ENCODE peak calls at places on chromosome 2, in five cellular contexts. One of them, this sample, is unnamed.
A peak's percentile ranks its signal among the peaks of the same experiment; 100 is the strongest.

GRCh38 chr2:6652271-6652670 is 213.4 kb downstream of the CMPK2 start:
- DNase-seq in ovary: no peak
- DNase-seq in PC-9: no peak
- DNase-seq in psoas muscle: no peak
- DNase-seq in breast epithelium: no peak
- DNase-seq in this sample: no peak

GRCh38 chr2:132911726-132912724 is 242.0 kb upstream of the LYPD1 start:
- DNase-seq in ovary: peak; percentile 23
- DNase-seq in PC-9: no peak
- DNase-seq in psoas muscle: no peak
- DNase-seq in breast epithelium: no peak
- DNase-seq in this sample: no peak

GRCh38 chr2:139480251-139480650 is 700.1 kb upstream of the NXPH2 start:
- DNase-seq in PC-9: no peak
- DNase-seq in ovary: no peak
- DNase-seq in breast epithelium: no peak
- DNase-seq in psoas muscle: no peak
- DNase-seq in this sample: no peak

GRCh38 chr2:197873293-197873701 is 68.9 kb downstream of the PLCL1 start:
- DNase-seq in PC-9: no peak
- DNase-seq in ovary: no peak
- DNase-seq in psoas muscle: no peak
- DNase-seq in breast epithelium: no peak
- DNase-seq in this sample: no peak

GRCh38 chr2:16268301-16269000 is 328.1 kb downstream of the MYCN start:
- DNase-seq in psoas muscle: no peak
- DNase-seq in ovary: no peak
- DNase-seq in breast epithelium: no peak
- DNase-seq in PC-9: no peak
- DNase-seq in this sample: no peak

GRCh38 chr2:26696352-26696816 is 3.9 kb downstream of the KCNK3 start:
- DNase-seq in ovary: no peak
- DNase-seq in breast epithelium: no peak
- DNase-seq in PC-9: peak; percentile 56
- DNase-seq in psoas muscle: no peak
- DNase-seq in this sample: no peak

GRCh38 chr2:46615555-46616487 is 136.5 kb downstream of the TMEM247 start:
- DNase-seq in breast epithelium: no peak
- DNase-seq in ovary: no peak
- DNase-seq in PC-9: no peak
- DNase-seq in psoas muscle: no peak
- DNase-seq in this sample: no peak

GRCh38 chr2:43041661-43042360 is 184.6 kb downstream of the ZFP36L2 start:
- DNase-seq in ovary: peak; percentile 81
- DNase-seq in breast epithelium: no peak
- DNase-seq in PC-9: peak; percentile 93
- DNase-seq in psoas muscle: no peak
- DNase-seq in this sample: no peak

GRCh38 chr2:230990899-230991150 is 5.1 kb upstream of the SPATA3 start:
- DNase-seq in ovary: no peak
- DNase-seq in breast epithelium: no peak
- DNase-seq in PC-9: no peak
- DNase-seq in psoas muscle: no peak
- DNase-seq in this sample: no peak

GRCh38 chr2:15359716-15360531 is 201.2 kb downstream of the NBAS start:
- DNase-seq in psoas muscle: no peak
- DNase-seq in breast epithelium: no peak
- DNase-seq in ovary: no peak
- DNase-seq in PC-9: no peak
- DNase-seq in this sample: no peak

GRCh38 chr2:237863659-237864029 is 4.2 kb downstream of the RAMP1 start:
- DNase-seq in breast epithelium: no peak
- DNase-seq in ovary: no peak
- DNase-seq in psoas muscle: no peak
- DNase-seq in PC-9: no peak
- DNase-seq in this sample: no peak

GRCh38 chr2:175167076-175167791 is 769 bp downstream of the ATF2 start:
- DNase-seq in PC-9: peak; percentile 53
- DNase-seq in ovary: peak; percentile 63
- DNase-seq in breast epithelium: peak; percentile 19
- DNase-seq in psoas muscle: no peak
- DNase-seq in this sample: peak; percentile 25

GRCh38 chr2:109287413-109287812 is 158.4 kb downstream of the SH3RF3 start:
- DNase-seq in psoas muscle: no peak
- DNase-seq in PC-9: no peak
- DNase-seq in ovary: no peak
- DNase-seq in breast epithelium: no peak
- DNase-seq in this sample: no peak

GRCh38 chr2:26001743-26002341 is 19.5 kb upstream of the KIF3C start:
- DNase-seq in ovary: peak; percentile 69
- DNase-seq in PC-9: no peak
- DNase-seq in breast epithelium: peak; percentile 60
- DNase-seq in psoas muscle: peak; percentile 56
- DNase-seq in this sample: peak; percentile 57

GRCh38 chr2:80548469-80548868 is 243.9 kb upstream of the LRRTM1 start:
- DNase-seq in ovary: no peak
- DNase-seq in PC-9: no peak
- DNase-seq in psoas muscle: no peak
- DNase-seq in breast epithelium: no peak
- DNase-seq in this sample: peak; percentile 75

GRCh38 chr2:6654279-6654678 is 211.4 kb downstream of the CMPK2 start:
- DNase-seq in ovary: no peak
- DNase-seq in psoas muscle: no peak
- DNase-seq in breast epithelium: no peak
- DNase-seq in PC-9: no peak
- DNase-seq in this sample: no peak

GRCh38 chr2:197246405-197246804 is 64.2 kb downstream of the ANKRD44 start:
- DNase-seq in PC-9: no peak
- DNase-seq in breast epithelium: no peak
- DNase-seq in psoas muscle: no peak
- DNase-seq in ovary: no peak
- DNase-seq in this sample: no peak

GRCh38 chr2:241548451-241548835 is 10.1 kb upstream of the BOK start:
- DNase-seq in breast epithelium: no peak
- DNase-seq in psoas muscle: no peak
- DNase-seq in ovary: no peak
- DNase-seq in PC-9: no peak
- DNase-seq in this sample: no peak

GRCh38 chr2:239202343-239202742 is 198.5 kb downstream of the HDAC4 start:
- DNase-seq in breast epithelium: no peak
- DNase-seq in psoas muscle: no peak
- DNase-seq in ovary: no peak
- DNase-seq in PC-9: no peak
- DNase-seq in this sample: no peak

GRCh38 chr2:11938196-11938595 is 191.8 kb downstream of the LPIN1 start:
- DNase-seq in psoas muscle: peak; percentile 32
- DNase-seq in PC-9: no peak
- DNase-seq in breast epithelium: peak; percentile 76
- DNase-seq in ovary: peak; percentile 64
- DNase-seq in this sample: peak; percentile 67

GRCh38 chr2:109644571-109645275 is 30.6 kb downstream of the SOWAHC start:
- DNase-seq in ovary: no peak
- DNase-seq in breast epithelium: peak; percentile 60
- DNase-seq in PC-9: peak; percentile 40
- DNase-seq in psoas muscle: no peak
- DNase-seq in this sample: no peak

GRCh38 chr2:165295643-165296042 is 56.4 kb downstream of the SCN2A start:
- DNase-seq in PC-9: no peak
- DNase-seq in ovary: no peak
- DNase-seq in breast epithelium: no peak
- DNase-seq in psoas muscle: no peak
- DNase-seq in this sample: no peak

GRCh38 chr2:165294912-165295311 is 55.7 kb downstream of the SCN2A start:
- DNase-seq in breast epithelium: no peak
- DNase-seq in ovary: no peak
- DNase-seq in PC-9: no peak
- DNase-seq in psoas muscle: no peak
- DNase-seq in this sample: no peak

GRCh38 chr2:165289069-165289468 is 49.9 kb downstream of the SCN2A start:
- DNase-seq in breast epithelium: no peak
- DNase-seq in PC-9: no peak
- DNase-seq in ovary: no peak
- DNase-seq in psoas muscle: no peak
- DNase-seq in this sample: no peak

DNA sequence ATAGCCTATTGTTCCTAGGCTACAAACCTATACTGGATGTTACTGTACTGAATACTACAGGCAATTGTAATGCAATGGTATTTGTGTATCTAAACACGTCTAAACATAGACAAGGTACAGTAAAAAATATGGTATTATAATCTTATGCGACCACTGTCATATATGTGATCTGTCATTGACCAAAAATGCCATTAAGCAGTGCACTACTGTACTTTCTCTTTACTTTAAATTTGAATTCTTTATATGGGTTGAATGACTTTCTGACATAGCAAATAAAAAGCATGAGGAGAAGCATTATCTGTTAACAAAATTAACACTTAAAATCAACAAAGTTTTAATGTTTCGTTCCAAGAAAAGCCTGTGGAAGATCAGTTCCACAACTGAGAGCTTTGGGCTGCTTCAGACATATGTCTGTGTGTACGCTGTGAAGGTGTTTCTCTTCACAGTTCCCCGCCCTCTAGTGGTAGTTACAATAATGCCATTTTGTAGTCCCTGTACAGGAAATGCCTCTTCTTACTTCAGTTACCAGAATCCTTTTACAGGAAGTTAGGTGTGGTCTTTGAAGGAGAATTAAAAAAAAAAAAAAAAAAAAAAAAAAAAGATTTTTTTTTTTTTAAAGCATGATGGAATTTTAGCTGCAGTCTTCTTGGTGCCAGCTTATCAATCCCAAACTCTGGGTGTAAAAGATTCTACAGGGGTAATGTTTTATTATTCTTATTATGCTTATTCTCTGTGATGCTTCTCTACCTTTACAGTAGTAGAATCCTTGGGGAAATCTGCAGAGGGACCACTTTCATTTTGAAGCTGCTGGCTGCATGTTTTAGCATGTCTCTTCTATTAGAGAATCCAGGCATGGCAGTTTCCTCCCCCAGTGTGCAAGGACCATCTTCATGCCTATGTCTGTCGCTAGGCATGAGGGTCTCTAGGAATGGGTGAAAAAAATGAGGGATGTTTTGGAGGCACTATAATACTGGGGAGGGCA is 54.5 kb downstream of the SCN2A start:
- DNase-seq in ovary: peak; percentile 13
- DNase-seq in PC-9: peak; percentile 26
- DNase-seq in breast epithelium: peak; percentile 28
- DNase-seq in psoas muscle: no peak
- DNase-seq in this sample: no peak
- H3K4me3 ChIP-seq in ovary: peak overlapping the region; percentile 31
- H3K4me3 ChIP-seq in PC-9: no peak overlapping the region
- H3K4me3 ChIP-seq in breast epithelium: peak overlapping the region; percentile 26
- H3K4me3 ChIP-seq in psoas muscle: no peak overlapping the region
- H3K4me3 ChIP-seq in this sample: no peak overlapping the region

DNA sequence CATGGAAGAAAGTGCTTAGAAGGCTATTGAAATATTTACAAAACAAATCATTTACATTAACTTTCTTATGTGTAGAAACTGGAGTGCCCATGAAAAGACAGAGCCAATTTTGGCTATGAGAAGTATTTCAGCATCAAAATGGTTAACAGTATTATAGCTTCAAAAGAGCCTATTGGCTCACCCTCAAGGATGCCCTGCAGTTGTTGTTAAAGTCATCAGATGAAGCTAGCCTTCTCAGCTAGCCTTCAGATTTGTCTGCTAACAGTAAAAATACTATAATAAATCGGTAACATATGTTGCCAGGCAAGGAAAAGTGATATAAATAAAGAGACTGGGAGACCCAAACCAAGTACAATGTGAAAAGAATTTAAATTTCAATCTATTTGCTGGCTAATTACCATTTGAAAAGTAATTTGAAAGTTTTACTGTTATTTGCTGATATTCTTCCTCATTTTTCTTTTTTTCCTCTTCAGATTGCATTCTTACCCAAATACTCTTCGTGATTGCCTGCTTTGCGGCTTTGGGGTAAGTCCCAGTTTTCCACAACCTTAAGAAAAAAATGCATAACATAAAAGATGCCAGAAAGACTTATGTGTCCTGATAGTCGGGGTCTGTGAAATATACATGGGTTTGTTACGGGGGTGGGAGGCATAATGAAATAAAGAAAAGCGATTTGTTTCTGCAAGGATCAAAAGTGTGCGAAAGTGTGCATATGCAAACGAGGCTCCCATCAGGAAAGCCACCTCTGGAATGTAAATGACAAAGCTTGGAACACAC is 256.5 kb downstream of the MEIS1 start:
- DNase-seq in psoas muscle: no peak
- DNase-seq in PC-9: no peak
- DNase-seq in breast epithelium: no peak
- DNase-seq in ovary: no peak
- DNase-seq in this sample: no peak
- H3K4me3 ChIP-seq in psoas muscle: no peak overlapping the region
- H3K4me3 ChIP-seq in PC-9: no peak overlapping the region
- H3K4me3 ChIP-seq in breast epithelium: peak overlapping the region; percentile 35
- H3K4me3 ChIP-seq in ovary: peak overlapping the region; percentile 19
- H3K4me3 ChIP-seq in this sample: no peak overlapping the region

GRCh38 chr2:98936133-98936916 is at the start of gene CRACDL:
- DNase-seq in breast epithelium: no peak
- DNase-seq in ovary: peak; percentile 43
- DNase-seq in psoas muscle: no peak
- DNase-seq in PC-9: peak; percentile 35
- DNase-seq in this sample: no peak
- H3K4me3 ChIP-seq in breast epithelium: peak within 1 kb of the TSS; percentile 65
- H3K4me3 ChIP-seq in ovary: peak within 1 kb of the TSS; percentile 29
- H3K4me3 ChIP-seq in psoas muscle: peak within 1 kb of the TSS; percentile 65
- H3K4me3 ChIP-seq in PC-9: peak within 1 kb of the TSS; percentile 54
- H3K4me3 ChIP-seq in this sample: peak within 1 kb of the TSS; percentile 47

GRCh38 chr2:8534729-8535397 is 147.0 kb upstream of the ID2 start:
- DNase-seq in PC-9: no peak
- DNase-seq in ovary: peak; percentile 69
- DNase-seq in psoas muscle: peak; percentile 78
- DNase-seq in breast epithelium: peak; percentile 39
- DNase-seq in this sample: peak; percentile 54

GRCh38 chr2:8535398-8535755 is 146.5 kb upstream of the ID2 start:
- DNase-seq in ovary: no peak
- DNase-seq in breast epithelium: no peak
- DNase-seq in PC-9: no peak
- DNase-seq in psoas muscle: no peak
- DNase-seq in this sample: no peak

GRCh38 chr2:8536686-8537571 is 144.9 kb upstream of the ID2 start:
- DNase-seq in breast epithelium: no peak
- DNase-seq in ovary: no peak
- DNase-seq in psoas muscle: no peak
- DNase-seq in PC-9: no peak
- DNase-seq in this sample: no peak

GRCh38 chr2:8537572-8538155 is 144.2 kb upstream of the ID2 start:
- DNase-seq in PC-9: no peak
- DNase-seq in ovary: no peak
- DNase-seq in psoas muscle: no peak
- DNase-seq in breast epithelium: no peak
- DNase-seq in this sample: no peak

GRCh38 chr2:8535821-8536685 is 145.8 kb upstream of the ID2 start:
- DNase-seq in psoas muscle: no peak
- DNase-seq in PC-9: no peak
- DNase-seq in breast epithelium: no peak
- DNase-seq in ovary: no peak
- DNase-seq in this sample: no peak
- H3K4me3 ChIP-seq in psoas muscle: no peak overlapping the region
- H3K4me3 ChIP-seq in PC-9: no peak overlapping the region
- H3K4me3 ChIP-seq in breast epithelium: no peak overlapping the region
- H3K4me3 ChIP-seq in ovary: no peak overlapping the region
- H3K4me3 ChIP-seq in this sample: no peak overlapping the region

GRCh38 chr2:170215019-170215418 is 37.1 kb downstream of the MYO3B start:
- DNase-seq in ovary: no peak
- DNase-seq in breast epithelium: no peak
- DNase-seq in PC-9: no peak
- DNase-seq in psoas muscle: no peak
- DNase-seq in this sample: no peak
- H3K4me3 ChIP-seq in ovary: no peak overlapping the region
- H3K4me3 ChIP-seq in breast epithelium: no peak overlapping the region
- H3K4me3 ChIP-seq in PC-9: no peak overlapping the region
- H3K4me3 ChIP-seq in psoas muscle: no peak overlapping the region
- H3K4me3 ChIP-seq in this sample: no peak overlapping the region

This sample was measured in heart right ventricle.